ENCODE peak calls at places on chromosome 1, in ten cellular contexts. V, G, S, M, J, N, D, F, H and R are unnamed samples.

GRCh38 chr1:170891872-170892271 is 43.5 kb upstream of the MROH9 start:
- DNase-seq in J (no peak), N (no peak), G (no peak), D (no peak), V (no peak), H (no peak), F (no peak), S (no peak), M (no peak), R (no peak)

GRCh38 chr1:206703647-206704046 is 18.9 kb downstream of the MAPKAPK2 start:
- DNase-seq in H (no peak), N (no peak), G (no peak), M (no peak), D (no peak), F (no peak), J (peak), S (peak), V (no peak), R (no peak)

GRCh38 chr1:53516181-53516580 is 57.0 kb downstream of the DMRTB1 start:
- DNase-seq in V (no peak), F (no peak), J (no peak), M (no peak), N (no peak), H (no peak), S (no peak), D (no peak), G (no peak), R (no peak)

GRCh38 chr1:162310337-162310736 is 66.3 kb downstream of the SPATA46 start:
- DNase-seq in N (peak), D (no peak), M (no peak), F (no peak), H (peak), G (no peak), S (no peak), J (no peak), V (no peak), R (no peak)

GRCh38 chr1:31781138-31782065 is 17.3 kb upstream of the ADGRB2 start:
- DNase-seq in G (no peak), H (peak), F (no peak), D (no peak), S (no peak), J (no peak), M (no peak), V (no peak), N (no peak), R (no peak)

GRCh38 chr1:57061369-57061768 is 95.6 kb upstream of the C8B start:
- DNase-seq in H (peak), M (no peak), G (no peak), V (peak), F (no peak), D (no peak), J (no peak), N (no peak), S (no peak), R (no peak)

GRCh38 chr1:28928306-28928987 is 14.1 kb downstream of the EPB41 start:
- DNase-seq in H (no peak), M (no peak), F (no peak), G (no peak), V (no peak), J (no peak), D (no peak), S (no peak), N (no peak), R (no peak)

GRCh38 chr1:94729287-94729686 is 90.9 kb upstream of the SLC44A3 start:
- DNase-seq in V (no peak), F (no peak), D (no peak), N (peak), H (no peak), M (no peak), G (no peak), J (no peak), S (no peak), R (no peak)

GRCh38 chr1:38776466-38776865 is 83.1 kb downstream of the RRAGC start:
- DNase-seq in F (no peak), N (no peak), H (no peak), M (no peak), J (no peak), S (no peak), D (no peak), G (no peak), V (no peak), R (no peak)